ENCODE peak calls at places on chromosomes 7 and 10, in eight cellular contexts. One of them, this sample, is unnamed.

GRCh38 chr10:75497997-75498797 is 66.8 kb downstream of the LRMDA start:
- DNase-seq in fibroblast of pulmonary artery: peak
- DNase-seq in adrenal gland: peak
- DNase-seq in tibial nerve: no peak
- DNase-seq in AG04449: peak
- DNase-seq in omental fat pad: no peak
- DNase-seq in foreskin fibroblast: peak
- DNase-seq in OCI-LY7: no peak
- DNase-seq in this sample: no peak

GRCh38 chr7:26398436-26399308 is 107.0 kb downstream of the SNX10 start:
- DNase-seq in fibroblast of pulmonary artery: peak
- DNase-seq in adrenal gland: peak
- DNase-seq in tibial nerve: peak
- DNase-seq in AG04449: no peak
- DNase-seq in omental fat pad: peak
- DNase-seq in foreskin fibroblast: peak
- DNase-seq in OCI-LY7: peak
- DNase-seq in this sample: no peak

GRCh38 chr10:66257801-66258200 is 668.0 kb upstream of the LRRTM3 start:
- DNase-seq in fibroblast of pulmonary artery: no peak
- DNase-seq in adrenal gland: no peak
- DNase-seq in tibial nerve: no peak
- DNase-seq in AG04449: no peak
- DNase-seq in omental fat pad: no peak
- DNase-seq in foreskin fibroblast: no peak
- DNase-seq in OCI-LY7: no peak
- DNase-seq in this sample: no peak

GRCh38 chr7:21947056-21947455 is 1.4 kb upstream of the CDCA7L start:
- DNase-seq in fibroblast of pulmonary artery: no peak
- DNase-seq in adrenal gland: no peak
- DNase-seq in tibial nerve: no peak
- DNase-seq in AG04449: no peak
- DNase-seq in omental fat pad: no peak
- DNase-seq in foreskin fibroblast: no peak
- DNase-seq in OCI-LY7: no peak
- DNase-seq in this sample: no peak

GRCh38 chr7:44978511-44979366 is at the start of gene MYO1G:
- DNase-seq in fibroblast of pulmonary artery: no peak
- DNase-seq in adrenal gland: no peak
- DNase-seq in tibial nerve: no peak
- DNase-seq in AG04449: no peak
- DNase-seq in omental fat pad: no peak
- DNase-seq in foreskin fibroblast: no peak
- DNase-seq in OCI-LY7: peak
- DNase-seq in this sample: no peak

GRCh38 chr10:44982114-44982460 is 3.5 kb upstream of the DEPP1 start:
- DNase-seq in fibroblast of pulmonary artery: peak
- DNase-seq in adrenal gland: no peak
- DNase-seq in tibial nerve: no peak
- DNase-seq in AG04449: no peak
- DNase-seq in omental fat pad: no peak
- DNase-seq in foreskin fibroblast: no peak
- DNase-seq in OCI-LY7: no peak
- DNase-seq in this sample: no peak

GRCh38 chr10:132056663-132057062 is 9.1 kb upstream of the JAKMIP3 start:
- DNase-seq in fibroblast of pulmonary artery: no peak
- DNase-seq in adrenal gland: no peak
- DNase-seq in tibial nerve: no peak
- DNase-seq in AG04449: no peak
- DNase-seq in omental fat pad: no peak
- DNase-seq in foreskin fibroblast: no peak
- DNase-seq in OCI-LY7: no peak
- DNase-seq in this sample: no peak

GRCh38 chr7:42886129-42886528 is 25.7 kb downstream of the C7orf25 start:
- DNase-seq in fibroblast of pulmonary artery: peak
- DNase-seq in adrenal gland: no peak
- DNase-seq in tibial nerve: no peak
- DNase-seq in AG04449: no peak
- DNase-seq in omental fat pad: no peak
- DNase-seq in foreskin fibroblast: peak
- DNase-seq in OCI-LY7: peak
- DNase-seq in this sample: no peak

GRCh38 chr7:55485501-55486171 is 86.7 kb downstream of the VOPP1 start:
- DNase-seq in fibroblast of pulmonary artery: no peak
- DNase-seq in adrenal gland: no peak
- DNase-seq in tibial nerve: no peak
- DNase-seq in AG04449: no peak
- DNase-seq in omental fat pad: no peak
- DNase-seq in foreskin fibroblast: no peak
- DNase-seq in OCI-LY7: no peak
- DNase-seq in this sample: no peak

GRCh38 chr10:99410876-99411275 is 19.5 kb downstream of the GOT1 start:
- DNase-seq in fibroblast of pulmonary artery: no peak
- DNase-seq in adrenal gland: no peak
- DNase-seq in tibial nerve: no peak
- DNase-seq in AG04449: no peak
- DNase-seq in omental fat pad: no peak
- DNase-seq in foreskin fibroblast: no peak
- DNase-seq in OCI-LY7: no peak
- DNase-seq in this sample: no peak

GRCh38 chr7:26292768-26293560 is 1.3 kb downstream of the SNX10 start:
- DNase-seq in fibroblast of pulmonary artery: no peak
- DNase-seq in adrenal gland: no peak
- DNase-seq in tibial nerve: no peak
- DNase-seq in AG04449: no peak
- DNase-seq in omental fat pad: no peak
- DNase-seq in foreskin fibroblast: no peak
- DNase-seq in OCI-LY7: peak
- DNase-seq in this sample: no peak

GRCh38 chr10:73859441-73860049 is 14.8 kb downstream of the CAMK2G start:
- DNase-seq in fibroblast of pulmonary artery: no peak
- DNase-seq in adrenal gland: no peak
- DNase-seq in tibial nerve: no peak
- DNase-seq in AG04449: no peak
- DNase-seq in omental fat pad: no peak
- DNase-seq in foreskin fibroblast: peak
- DNase-seq in OCI-LY7: no peak
- DNase-seq in this sample: no peak

GRCh38 chr10:7230036-7230435 is 180.8 kb downstream of the SFMBT2 start:
- DNase-seq in fibroblast of pulmonary artery: no peak
- DNase-seq in adrenal gland: no peak
- DNase-seq in tibial nerve: no peak
- DNase-seq in AG04449: no peak
- DNase-seq in omental fat pad: no peak
- DNase-seq in foreskin fibroblast: no peak
- DNase-seq in OCI-LY7: no peak
- DNase-seq in this sample: no peak

GRCh38 chr7:129438839-129439640 is 4.8 kb downstream of the STRIP2 start:
- DNase-seq in fibroblast of pulmonary artery: peak
- DNase-seq in adrenal gland: no peak
- DNase-seq in tibial nerve: no peak
- DNase-seq in AG04449: no peak
- DNase-seq in omental fat pad: no peak
- DNase-seq in foreskin fibroblast: peak
- DNase-seq in OCI-LY7: no peak
- DNase-seq in this sample: peak

GRCh38 chr7:39133088-39133487 is 155.4 kb downstream of the POU6F2 start:
- DNase-seq in fibroblast of pulmonary artery: no peak
- DNase-seq in adrenal gland: no peak
- DNase-seq in tibial nerve: no peak
- DNase-seq in AG04449: no peak
- DNase-seq in omental fat pad: no peak
- DNase-seq in foreskin fibroblast: no peak
- DNase-seq in OCI-LY7: no peak
- DNase-seq in this sample: no peak

GRCh38 chr10:120987359-120987758 is 136.2 kb downstream of the WDR11 start:
- DNase-seq in fibroblast of pulmonary artery: no peak
- DNase-seq in adrenal gland: no peak
- DNase-seq in tibial nerve: no peak
- DNase-seq in AG04449: no peak
- DNase-seq in omental fat pad: no peak
- DNase-seq in foreskin fibroblast: no peak
- DNase-seq in OCI-LY7: no peak
- DNase-seq in this sample: no peak

GRCh38 chr7:135970682-135971365 is 6.3 kb downstream of the MTPN start:
- DNase-seq in fibroblast of pulmonary artery: no peak
- DNase-seq in adrenal gland: no peak
- DNase-seq in tibial nerve: no peak
- DNase-seq in AG04449: no peak
- DNase-seq in omental fat pad: no peak
- DNase-seq in foreskin fibroblast: no peak
- DNase-seq in OCI-LY7: peak
- DNase-seq in this sample: no peak

GRCh38 chr10:86353506-86354485 is 12.8 kb downstream of the GRID1 start:
- DNase-seq in fibroblast of pulmonary artery: no peak
- DNase-seq in adrenal gland: no peak
- DNase-seq in tibial nerve: no peak
- DNase-seq in AG04449: no peak
- DNase-seq in omental fat pad: no peak
- DNase-seq in foreskin fibroblast: no peak
- DNase-seq in OCI-LY7: no peak
- DNase-seq in this sample: no peak

GRCh38 chr10:115525141-115525540 is 432.0 kb downstream of the ATRNL1 start:
- DNase-seq in fibroblast of pulmonary artery: no peak
- DNase-seq in adrenal gland: no peak
- DNase-seq in tibial nerve: no peak
- DNase-seq in AG04449: no peak
- DNase-seq in omental fat pad: no peak
- DNase-seq in foreskin fibroblast: no peak
- DNase-seq in OCI-LY7: no peak
- DNase-seq in this sample: no peak

GRCh38 chr10:110336111-110336721 is 31.5 kb upstream of the SMNDC1 start:
- DNase-seq in fibroblast of pulmonary artery: peak
- DNase-seq in adrenal gland: peak
- DNase-seq in tibial nerve: no peak
- DNase-seq in AG04449: peak
- DNase-seq in omental fat pad: no peak
- DNase-seq in foreskin fibroblast: peak
- DNase-seq in OCI-LY7: no peak
- DNase-seq in this sample: peak
- TF ChIP-seq CTCF in fibroblast of pulmonary artery: peak
- TF ChIP-seq CTCF in adrenal gland: no peak
- TF ChIP-seq CTCF in tibial nerve: no peak
- TF ChIP-seq CTCF in AG04449: peak
- TF ChIP-seq CTCF in omental fat pad: no peak
- TF ChIP-seq CTCF in foreskin fibroblast: peak
- TF ChIP-seq CTCF in OCI-LY7: no peak
- TF ChIP-seq CTCF in this sample: no peak

GRCh38 chr10:55174419-55174818 is 373.4 kb upstream of the PCDH15 start:
- DNase-seq in fibroblast of pulmonary artery: no peak
- DNase-seq in adrenal gland: no peak
- DNase-seq in tibial nerve: no peak
- DNase-seq in AG04449: no peak
- DNase-seq in omental fat pad: no peak
- DNase-seq in foreskin fibroblast: no peak
- DNase-seq in OCI-LY7: no peak
- DNase-seq in this sample: no peak
- TF ChIP-seq CTCF in fibroblast of pulmonary artery: no peak
- TF ChIP-seq CTCF in adrenal gland: peak
- TF ChIP-seq CTCF in tibial nerve: no peak
- TF ChIP-seq CTCF in AG04449: no peak
- TF ChIP-seq CTCF in omental fat pad: no peak
- TF ChIP-seq CTCF in foreskin fibroblast: no peak
- TF ChIP-seq CTCF in OCI-LY7: no peak
- TF ChIP-seq CTCF in this sample: peak

GRCh38 chr7:140672382-140673062 is at the start of gene ADCK2:
- DNase-seq in fibroblast of pulmonary artery: no peak
- DNase-seq in adrenal gland: peak
- DNase-seq in tibial nerve: no peak
- DNase-seq in AG04449: no peak
- DNase-seq in omental fat pad: no peak
- DNase-seq in foreskin fibroblast: peak
- DNase-seq in OCI-LY7: peak
- DNase-seq in this sample: no peak
- TF ChIP-seq CTCF in fibroblast of pulmonary artery: no peak
- TF ChIP-seq CTCF in adrenal gland: no peak
- TF ChIP-seq CTCF in tibial nerve: no peak
- TF ChIP-seq CTCF in AG04449: no peak
- TF ChIP-seq CTCF in omental fat pad: no peak
- TF ChIP-seq CTCF in foreskin fibroblast: no peak
- TF ChIP-seq CTCF in OCI-LY7: no peak
- TF ChIP-seq CTCF in this sample: no peak

GRCh38 chr7:1639578-1640175 is 30.4 kb upstream of the ELFN1 start:
- DNase-seq in fibroblast of pulmonary artery: no peak
- DNase-seq in adrenal gland: no peak
- DNase-seq in tibial nerve: no peak
- DNase-seq in AG04449: no peak
- DNase-seq in omental fat pad: no peak
- DNase-seq in foreskin fibroblast: peak
- DNase-seq in OCI-LY7: no peak
- DNase-seq in this sample: no peak

GRCh38 chr7:1641173-1641572 is 28.9 kb upstream of the ELFN1 start:
- DNase-seq in fibroblast of pulmonary artery: no peak
- DNase-seq in adrenal gland: no peak
- DNase-seq in tibial nerve: no peak
- DNase-seq in AG04449: no peak
- DNase-seq in omental fat pad: no peak
- DNase-seq in foreskin fibroblast: no peak
- DNase-seq in OCI-LY7: no peak
- DNase-seq in this sample: no peak

GRCh38 chr7:1641661-1642260 is 28.3 kb upstream of the ELFN1 start:
- DNase-seq in fibroblast of pulmonary artery: no peak
- DNase-seq in adrenal gland: no peak
- DNase-seq in tibial nerve: no peak
- DNase-seq in AG04449: no peak
- DNase-seq in omental fat pad: no peak
- DNase-seq in foreskin fibroblast: no peak
- DNase-seq in OCI-LY7: no peak
- DNase-seq in this sample: no peak

GRCh38 chr7:1639071-1639470 is 31.0 kb upstream of the ELFN1 start:
- DNase-seq in fibroblast of pulmonary artery: no peak
- DNase-seq in adrenal gland: no peak
- DNase-seq in tibial nerve: no peak
- DNase-seq in AG04449: no peak
- DNase-seq in omental fat pad: no peak
- DNase-seq in foreskin fibroblast: no peak
- DNase-seq in OCI-LY7: no peak
- DNase-seq in this sample: no peak

DNA sequence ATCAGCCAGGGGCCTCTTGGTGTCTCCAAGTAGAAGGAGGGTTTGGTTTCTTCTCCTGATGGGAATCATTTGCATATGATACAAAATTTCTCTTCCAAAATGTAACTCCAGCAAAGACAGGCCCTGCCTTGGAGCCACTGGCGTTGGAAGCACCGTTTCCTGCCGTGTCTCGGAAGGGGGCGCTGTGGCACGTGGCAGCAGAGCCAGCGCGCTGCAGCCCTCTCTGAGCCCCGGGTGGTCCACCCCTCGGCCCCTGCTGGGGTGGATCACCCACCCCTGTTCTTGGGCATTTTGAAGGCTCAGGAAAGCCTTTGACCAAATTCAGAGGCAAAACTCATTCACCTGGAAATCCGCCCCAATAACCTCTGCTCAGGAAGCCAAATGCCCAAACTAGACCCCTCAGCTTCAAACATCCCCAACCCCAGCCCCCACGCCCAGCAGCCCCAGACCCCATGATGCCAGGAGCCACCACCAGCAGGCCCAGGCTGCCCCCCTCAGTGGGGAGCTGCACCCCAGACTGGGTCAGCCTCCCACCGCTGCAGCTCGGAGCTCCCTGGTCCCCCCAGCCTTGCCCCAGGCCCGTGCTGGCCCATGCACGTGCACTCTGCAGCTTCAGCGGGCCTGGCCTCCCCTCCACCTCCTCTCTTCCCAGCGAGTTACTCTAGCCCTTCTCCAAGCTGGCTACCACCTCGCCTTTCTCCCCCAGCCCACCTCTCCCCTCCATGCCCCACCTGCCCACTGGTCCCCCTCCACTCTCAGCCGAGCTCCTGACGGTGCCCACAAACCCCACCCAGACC is 29.5 kb upstream of the ELFN1 start:
- DNase-seq in fibroblast of pulmonary artery: no peak
- DNase-seq in adrenal gland: no peak
- DNase-seq in tibial nerve: no peak
- DNase-seq in AG04449: no peak
- DNase-seq in omental fat pad: no peak
- DNase-seq in foreskin fibroblast: no peak
- DNase-seq in OCI-LY7: no peak
- DNase-seq in this sample: no peak
- TF ChIP-seq CTCF in fibroblast of pulmonary artery: no peak
- TF ChIP-seq CTCF in adrenal gland: no peak
- TF ChIP-seq CTCF in tibial nerve: no peak
- TF ChIP-seq CTCF in AG04449: no peak
- TF ChIP-seq CTCF in omental fat pad: no peak
- TF ChIP-seq CTCF in foreskin fibroblast: no peak
- TF ChIP-seq CTCF in OCI-LY7: peak
- TF ChIP-seq CTCF in this sample: no peak

This sample was measured in epithelial cell of proximal tubule.